ENCODE peak calls at places on chromosomes 6 and 20, in four cellular contexts. R, K, G and X are unnamed samples.

GRCh38 chr6:113052513-113052912 is 705.4 kb downstream of the RFPL4B start:
- DNase-seq in K (no peak), G (no peak), R (no peak), X (no peak)

GRCh38 chr20:61953037-61953788 is 112.5 kb downstream of the TAF4 start:
- DNase-seq in G (no peak), R (no peak), K (no peak), X (no peak)

GRCh38 chr6:99589907-99590493 is 16.6 kb upstream of the PRDM13 start:
- DNase-seq in R (no peak), G (no peak), K (no peak), X (no peak)

GRCh38 chr6:35737413-35738211 is 780 bp downstream of the ARMC12 start:
- DNase-seq in R (peak), K (peak), G (peak), X (peak)

GRCh38 chr6:159943101-159943632 is 25.7 kb upstream of the IGF2R start:
- DNase-seq in K (no peak), R (peak), G (no peak), X (peak)

GRCh38 chr20:37902504-37903313 is at the start of gene VSTM2L:
- DNase-seq in R (peak), G (no peak), K (no peak), X (peak)

GRCh38 chr20:39468703-39469102 is 506.6 kb downstream of the DHX35 start:
- DNase-seq in K (no peak), G (no peak), R (no peak), X (no peak)

GRCh38 chr6:13762648-13763441 is 51.2 kb upstream of the RANBP9 start:
- DNase-seq in K (no peak), R (peak), G (peak), X (peak)

GRCh38 chr6:126947070-126947469 is 171.4 kb upstream of the RSPO3 start:
- DNase-seq in G (no peak), K (no peak), R (peak), X (no peak)

GRCh38 chr6:160975111-160975510 is 16.5 kb upstream of the MAP3K4 start:
- DNase-seq in G (no peak), K (no peak), R (no peak), X (no peak)

GRCh38 chr20:10469599-10469998 is 34.5 kb downstream of the SLX4IP start:
- DNase-seq in K (peak), R (peak), G (peak), X (peak)

GRCh38 chr20:57451356-57451755 is 60.2 kb downstream of the RBM38 start:
- DNase-seq in R (no peak), G (no peak), K (no peak), X (no peak)

GRCh38 chr20:408843-409696 is 971 bp downstream of the RBCK1 start:
- DNase-seq in R (no peak), G (no peak), K (no peak), X (no peak)

GRCh38 chr20:440636-441035 is 21.7 kb downstream of the TBC1D20 start:
- DNase-seq in G (no peak), R (peak), K (no peak), X (no peak)

GRCh38 chr20:50248104-50248631 is 57.5 kb downstream of the CEBPB start:
- DNase-seq in G (no peak), R (peak), K (no peak), X (peak)

GRCh38 chr6:23783901-23784300 is 342.1 kb upstream of the NRSN1 start:
- DNase-seq in R (no peak), K (no peak), G (no peak), X (no peak)

GRCh38 chr6:83071707-83072106 is 4.2 kb downstream of the DOP1A start:
- DNase-seq in K (no peak), G (no peak), R (no peak), X (peak)

GRCh38 chr20:48708630-48709029 is 119.2 kb downstream of the PREX1 start:
- DNase-seq in R (no peak), K (no peak), G (no peak), X (no peak)

GRCh38 chr6:37988131-37988530 is 168.6 kb downstream of the ZFAND3 start:
- DNase-seq in R (peak), G (no peak), K (no peak), X (no peak)